ENCODE peak calls at places on chromosomes 2 and 18, in four cellular contexts. One of them, this sample, is unnamed.
A peak's percentile ranks its signal among the peaks of the same experiment; 100 is the strongest.

GRCh38 chr2:219560893-219561178 is 10.5 kb downstream of the OBSL1 start:
- DNase-seq in adrenal gland: no peak
- DNase-seq in heart left ventricle: no peak
- DNase-seq in prostate gland: no peak
- DNase-seq in this sample: no peak

GRCh38 chr2:30425326-30425725 is 21.7 kb upstream of the LCLAT1 start:
- DNase-seq in heart left ventricle: no peak
- DNase-seq in adrenal gland: no peak
- DNase-seq in prostate gland: no peak
- DNase-seq in this sample: no peak

GRCh38 chr2:218877891-218878290 is 2.8 kb upstream of the WNT10A start:
- DNase-seq in adrenal gland: no peak
- DNase-seq in heart left ventricle: no peak
- DNase-seq in prostate gland: no peak
- DNase-seq in this sample: no peak

GRCh38 chr2:224432003-224432574 is 30.2 kb upstream of the FAM124B start:
- DNase-seq in prostate gland: no peak
- DNase-seq in adrenal gland: no peak
- DNase-seq in heart left ventricle: no peak
- DNase-seq in this sample: no peak

GRCh38 chr2:238125127-238125885 is 13.2 kb upstream of the KLHL30 start:
- DNase-seq in prostate gland: no peak
- DNase-seq in heart left ventricle: peak; percentile 10
- DNase-seq in adrenal gland: no peak
- DNase-seq in this sample: no peak

GRCh38 chr18:35695384-35695783 is 113.8 kb downstream of the GALNT1 start:
- DNase-seq in prostate gland: no peak
- DNase-seq in heart left ventricle: no peak
- DNase-seq in adrenal gland: no peak
- DNase-seq in this sample: no peak

GRCh38 chr2:101103846-101104245 is 47.3 kb downstream of the TBC1D8 start:
- DNase-seq in prostate gland: no peak
- DNase-seq in adrenal gland: no peak
- DNase-seq in heart left ventricle: no peak
- DNase-seq in this sample: no peak

GRCh38 chr2:83142934-83143333 is 1316.1 kb downstream of the SUCLG1 start:
- DNase-seq in prostate gland: no peak
- DNase-seq in adrenal gland: no peak
- DNase-seq in heart left ventricle: no peak
- DNase-seq in this sample: no peak

GRCh38 chr2:160952462-160952861 is 207.8 kb upstream of the TANK start:
- DNase-seq in heart left ventricle: peak; percentile 69
- DNase-seq in prostate gland: no peak
- DNase-seq in adrenal gland: peak; percentile 78
- DNase-seq in this sample: no peak

GRCh38 chr18:48949606-48950535 is 894 bp downstream of the SMAD7 start:
- DNase-seq in adrenal gland: peak; percentile 54
- DNase-seq in prostate gland: no peak
- DNase-seq in heart left ventricle: no peak
- DNase-seq in this sample: peak; percentile 31

GRCh38 chr2:200863655-200864205 is 728 bp downstream of the CLK1 start:
- DNase-seq in prostate gland: no peak
- DNase-seq in adrenal gland: peak; percentile 44
- DNase-seq in heart left ventricle: peak; percentile 43
- DNase-seq in this sample: no peak

GRCh38 chr2:8028036-8028435 is 653.8 kb upstream of the ID2 start:
- DNase-seq in adrenal gland: no peak
- DNase-seq in prostate gland: no peak
- DNase-seq in heart left ventricle: no peak
- DNase-seq in this sample: no peak

GRCh38 chr18:60067426-60068210 is 167.8 kb downstream of the PMAIP1 start:
- DNase-seq in prostate gland: no peak
- DNase-seq in adrenal gland: no peak
- DNase-seq in heart left ventricle: no peak
- DNase-seq in this sample: no peak

GRCh38 chr18:61261870-61262269 is 71.4 kb upstream of the CDH20 start:
- DNase-seq in prostate gland: no peak
- DNase-seq in heart left ventricle: no peak
- DNase-seq in adrenal gland: no peak
- DNase-seq in this sample: no peak

GRCh38 chr18:54742654-54743053 is 85.6 kb upstream of the RAB27B start:
- DNase-seq in heart left ventricle: peak; percentile 75
- DNase-seq in prostate gland: peak; percentile 28
- DNase-seq in adrenal gland: peak; percentile 56
- DNase-seq in this sample: no peak

GRCh38 chr2:218010116-218010837 is 7.5 kb upstream of the TNS1 start:
- DNase-seq in heart left ventricle: peak; percentile 71
- DNase-seq in adrenal gland: peak; percentile 69
- DNase-seq in prostate gland: peak; percentile 63
- DNase-seq in this sample: no peak

GRCh38 chr18:76528477-76529432 is 33.7 kb upstream of the ZNF516 start:
- DNase-seq in prostate gland: peak; percentile 25
- DNase-seq in adrenal gland: peak; percentile 62
- DNase-seq in heart left ventricle: peak; percentile 55
- DNase-seq in this sample: peak; percentile 39

GRCh38 chr2:203396667-203397066 is 68.5 kb downstream of the ABI2 start:
- DNase-seq in adrenal gland: no peak
- DNase-seq in prostate gland: no peak
- DNase-seq in heart left ventricle: no peak
- DNase-seq in this sample: no peak

GRCh38 chr2:195049372-195050031 is 607.5 kb upstream of the SLC39A10 start:
- DNase-seq in prostate gland: no peak
- DNase-seq in adrenal gland: no peak
- DNase-seq in heart left ventricle: no peak
- DNase-seq in this sample: no peak

GRCh38 chr2:19762142-19762541 is 139.6 kb downstream of the TTC32 start:
- DNase-seq in prostate gland: no peak
- DNase-seq in adrenal gland: no peak
- DNase-seq in heart left ventricle: no peak
- DNase-seq in this sample: no peak

GRCh38 chr2:217277646-217278048 is 417.8 kb upstream of the TNP1 start:
- DNase-seq in adrenal gland: peak; percentile 40
- DNase-seq in prostate gland: no peak
- DNase-seq in heart left ventricle: peak; percentile 49
- DNase-seq in this sample: no peak

GRCh38 chr2:149664896-149665295 is 77.3 kb upstream of the MMADHC start:
- DNase-seq in adrenal gland: no peak
- DNase-seq in prostate gland: no peak
- DNase-seq in heart left ventricle: no peak
- DNase-seq in this sample: no peak

GRCh38 chr18:23970161-23971153 is 44.1 kb upstream of the TTC39C start:
- DNase-seq in adrenal gland: no peak
- DNase-seq in heart left ventricle: no peak
- DNase-seq in prostate gland: no peak
- DNase-seq in this sample: no peak

GRCh38 chr2:107808986-107809385 is 17.7 kb upstream of the RGPD4 start:
- DNase-seq in adrenal gland: no peak
- DNase-seq in prostate gland: no peak
- DNase-seq in heart left ventricle: peak; percentile 45
- DNase-seq in this sample: no peak

GRCh38 chr2:232042911-232043564 is 81.5 kb downstream of the DIS3L2 start:
- DNase-seq in adrenal gland: no peak
- DNase-seq in heart left ventricle: no peak
- DNase-seq in prostate gland: no peak
- DNase-seq in this sample: no peak

GRCh38 chr2:240399419-240400318 is 35.8 kb upstream of the GPC1 start:
- DNase-seq in prostate gland: no peak
- DNase-seq in heart left ventricle: peak; percentile 23
- DNase-seq in adrenal gland: no peak
- DNase-seq in this sample: no peak

GRCh38 chr2:23900927-23901322 is 26.0 kb downstream of the ATAD2B start:
- DNase-seq in prostate gland: no peak
- DNase-seq in adrenal gland: peak; percentile 67
- DNase-seq in heart left ventricle: no peak
- DNase-seq in this sample: no peak

GRCh38 chr2:46720592-46721185 is 194.9 kb downstream of the MCFD2 start:
- DNase-seq in prostate gland: no peak
- DNase-seq in adrenal gland: no peak
- DNase-seq in heart left ventricle: no peak
- DNase-seq in this sample: no peak

GRCh38 chr2:46388873-46389272 is 90.5 kb upstream of the TMEM247 start:
- DNase-seq in adrenal gland: no peak
- DNase-seq in prostate gland: no peak
- DNase-seq in heart left ventricle: peak; percentile 62
- DNase-seq in this sample: no peak

GRCh38 chr2:47282621-47283272 is 120.2 kb upstream of the MSH2 start:
- DNase-seq in adrenal gland: no peak
- DNase-seq in heart left ventricle: no peak
- DNase-seq in prostate gland: no peak
- DNase-seq in this sample: no peak

GRCh38 chr18:26804474-26804873 is 61.0 kb downstream of the AQP4 start:
- DNase-seq in heart left ventricle: peak; percentile 28
- DNase-seq in adrenal gland: peak; percentile 19
- DNase-seq in prostate gland: no peak
- DNase-seq in this sample: no peak

GRCh38 chr2:3523551-3524041 is 4.3 kb upstream of the ADI1 start:
- DNase-seq in heart left ventricle: no peak
- DNase-seq in adrenal gland: peak; percentile 53
- DNase-seq in prostate gland: no peak
- DNase-seq in this sample: no peak

GRCh38 chr2:88054300-88055048 is 1.1 kb downstream of the KRCC1 start:
- DNase-seq in heart left ventricle: no peak
- DNase-seq in prostate gland: no peak
- DNase-seq in adrenal gland: peak; percentile 34
- DNase-seq in this sample: peak; percentile 75

GRCh38 chr18:58180172-58180571 is 136.1 kb downstream of the NEDD4L start:
- DNase-seq in prostate gland: no peak
- DNase-seq in heart left ventricle: no peak
- DNase-seq in adrenal gland: no peak
- DNase-seq in this sample: no peak

GRCh38 chr2:25339791-25340339 is 1.9 kb downstream of the DNMT3A start:
- DNase-seq in prostate gland: peak; percentile 30
- DNase-seq in heart left ventricle: peak; percentile 73
- DNase-seq in adrenal gland: peak; percentile 79
- DNase-seq in this sample: peak; percentile 13

GRCh38 chr18:28735731-28736130 is 558.8 kb upstream of the CDH2 start:
- DNase-seq in adrenal gland: no peak
- DNase-seq in prostate gland: no peak
- DNase-seq in heart left ventricle: no peak
- DNase-seq in this sample: no peak

GRCh38 chr18:59639821-59640220 is 57.4 kb downstream of the CCBE1 start:
- DNase-seq in adrenal gland: no peak
- DNase-seq in prostate gland: no peak
- DNase-seq in heart left ventricle: no peak
- DNase-seq in this sample: no peak

GRCh38 chr18:57027190-57027708 is 119.6 kb upstream of the BOD1L2 start:
- DNase-seq in prostate gland: no peak
- DNase-seq in adrenal gland: no peak
- DNase-seq in heart left ventricle: no peak
- DNase-seq in this sample: no peak

GRCh38 chr2:15142069-15142689 is 419.0 kb downstream of the NBAS start:
- DNase-seq in heart left ventricle: no peak
- DNase-seq in prostate gland: peak; percentile 12
- DNase-seq in adrenal gland: no peak
- DNase-seq in this sample: no peak
- TF ChIP-seq POLR2A in heart left ventricle: no peak
- TF ChIP-seq POLR2A in prostate gland: no peak
- TF ChIP-seq POLR2A in adrenal gland: no peak
- TF ChIP-seq POLR2A in this sample: no peak

GRCh38 chr2:37644191-37644590 is 27.3 kb downstream of the CDC42EP3 start:
- DNase-seq in adrenal gland: no peak
- DNase-seq in prostate gland: no peak
- DNase-seq in heart left ventricle: no peak
- DNase-seq in this sample: no peak
- TF ChIP-seq POLR2A in adrenal gland: no peak
- TF ChIP-seq POLR2A in prostate gland: no peak
- TF ChIP-seq POLR2A in heart left ventricle: no peak
- TF ChIP-seq POLR2A in this sample: no peak

DNA sequence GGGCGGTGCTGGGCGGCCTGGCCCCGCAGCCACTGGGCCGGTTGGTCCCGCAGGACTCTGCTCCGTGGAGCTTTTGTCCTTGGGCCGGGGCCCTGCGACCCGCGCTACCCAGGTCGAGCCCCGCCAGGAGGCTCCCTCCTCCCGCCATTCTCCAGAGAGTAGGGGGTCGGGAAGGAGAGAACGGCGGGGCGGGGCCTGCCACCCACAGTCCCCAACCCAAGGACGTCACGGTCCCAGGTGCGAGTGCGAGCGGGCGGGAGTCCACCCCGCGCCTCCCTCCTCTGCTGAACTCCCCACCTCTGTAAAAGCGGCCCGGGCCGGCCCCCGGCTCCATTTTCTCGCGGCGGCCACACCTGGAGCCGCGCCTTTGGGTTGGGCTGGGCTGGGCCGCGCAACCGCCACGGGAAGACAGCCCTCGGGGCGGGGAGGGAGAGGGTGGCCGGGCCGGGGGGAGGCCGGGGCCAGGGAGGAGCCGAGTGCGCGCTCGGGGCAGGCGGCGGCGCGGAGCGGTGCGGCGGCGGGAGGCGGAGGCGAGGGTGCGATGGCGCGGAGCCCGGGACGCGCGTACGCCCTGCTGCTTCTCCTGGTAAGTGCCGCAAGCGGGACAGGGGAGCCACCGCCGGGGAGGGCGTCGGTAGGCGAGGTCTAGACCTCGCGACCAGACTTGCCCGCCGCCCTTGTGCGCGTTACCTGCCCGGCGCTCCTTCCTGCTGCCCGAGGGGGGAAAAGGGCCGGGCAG is at the start of gene DSG2:
- DNase-seq in adrenal gland: peak; percentile 59
- DNase-seq in heart left ventricle: peak; percentile 78
- DNase-seq in prostate gland: peak; percentile 86
- DNase-seq in this sample: peak; percentile 69
- TF ChIP-seq POLR2A in adrenal gland: no peak
- TF ChIP-seq POLR2A in heart left ventricle: no peak
- TF ChIP-seq POLR2A in prostate gland: peak; percentile 76
- TF ChIP-seq POLR2A in this sample: no peak

GRCh38 chr2:202033317-202034248 is at the start of gene FZD7:
- DNase-seq in adrenal gland: peak; percentile 91
- DNase-seq in prostate gland: peak; percentile 94
- DNase-seq in heart left ventricle: peak; percentile 96
- DNase-seq in this sample: peak; percentile 92
- TF ChIP-seq POLR2A in adrenal gland: peak; percentile 77
- TF ChIP-seq POLR2A in prostate gland: peak; percentile 54
- TF ChIP-seq POLR2A in heart left ventricle: peak; percentile 83
- TF ChIP-seq POLR2A in this sample: no peak

GRCh38 chr2:132415256-132416079 is 1.1 kb upstream of the GPR39 start:
- DNase-seq in heart left ventricle: no peak
- DNase-seq in adrenal gland: no peak
- DNase-seq in prostate gland: no peak
- DNase-seq in this sample: no peak

GRCh38 chr2:132416996-132417395 is 391 bp downstream of the GPR39 start:
- DNase-seq in adrenal gland: no peak
- DNase-seq in prostate gland: no peak
- DNase-seq in heart left ventricle: no peak
- DNase-seq in this sample: no peak

GRCh38 chr2:132416080-132416911 is at the start of gene GPR39:
- DNase-seq in prostate gland: peak; percentile 80
- DNase-seq in heart left ventricle: peak; percentile 63
- DNase-seq in adrenal gland: peak; percentile 47
- DNase-seq in this sample: no peak

GRCh38 chr2:132407767-132408166 is 8.8 kb upstream of the GPR39 start:
- DNase-seq in heart left ventricle: no peak
- DNase-seq in prostate gland: no peak
- DNase-seq in adrenal gland: no peak
- DNase-seq in this sample: no peak

GRCh38 chr2:132412021-132412420 is 4.6 kb upstream of the GPR39 start:
- DNase-seq in prostate gland: no peak
- DNase-seq in adrenal gland: no peak
- DNase-seq in heart left ventricle: no peak
- DNase-seq in this sample: no peak
- TF ChIP-seq POLR2A in prostate gland: no peak
- TF ChIP-seq POLR2A in adrenal gland: no peak
- TF ChIP-seq POLR2A in heart left ventricle: no peak
- TF ChIP-seq POLR2A in this sample: no peak

GRCh38 chr2:84459028-84459943 is at the start of gene SUCLG1:
- DNase-seq in adrenal gland: peak; percentile 84
- DNase-seq in prostate gland: peak; percentile 87
- DNase-seq in heart left ventricle: peak; percentile 93
- DNase-seq in this sample: peak; percentile 89
- TF ChIP-seq POLR2A in adrenal gland: peak; percentile 77
- TF ChIP-seq POLR2A in prostate gland: peak; percentile 59
- TF ChIP-seq POLR2A in heart left ventricle: peak; percentile 64
- TF ChIP-seq POLR2A in this sample: peak; percentile 74